ENCODE peak calls at places on chromosomes 3 and 15, in five cellular contexts. Q is CD8-positive, alpha-beta T cell; U is transverse colon; E is gastrocnemius medialis; S is uterus. R is an unnamed sample.

GRCh38 chr15:83323296-83323711 is 38.8 kb upstream of the BNC1 start:
- DNase-seq in S (no peak), E (no peak), Q (no peak), U (no peak), R (no peak)

GRCh38 chr3:195708626-195709481 is 11.9 kb upstream of the MUC20 start:
- DNase-seq in Q (no peak), U (no peak), S (no peak), E (no peak), R (no peak)

GRCh38 chr3:180306691-180307090 is 270.0 kb upstream of the PEX5L start:
- DNase-seq in S (no peak), E (no peak), Q (no peak), U (no peak), R (no peak)

GRCh38 chr3:184526158-184526483 is 35.5 kb upstream of the EPHB3 start:
- DNase-seq in S (no peak), Q (no peak), E (no peak), U (no peak), R (no peak)

GRCh38 chr3:146221276-146221675 is 29.6 kb downstream of the PLSCR4 start:
- DNase-seq in U (no peak), Q (no peak), E (no peak), S (no peak), R (no peak)

GRCh38 chr15:42130246-42130986 is 26.0 kb downstream of the PLA2G4F start:
- DNase-seq in S (no peak), Q (no peak), U (no peak), E (no peak), R (no peak)

GRCh38 chr3:116051040-116051439 is 394.2 kb downstream of the LSAMP start:
- DNase-seq in E (no peak), Q (no peak), U (no peak), S (no peak), R (no peak)

GRCh38 chr3:32181801-32182200 is 56.7 kb upstream of the CMTM8 start:
- DNase-seq in S (no peak), E (no peak), U (no peak), Q (no peak), R (no peak)

GRCh38 chr3:48410205-48411040 is 19.5 kb downstream of the PLXNB1 start:
- DNase-seq in U (no peak), Q (no peak), E (no peak), S (no peak), R (no peak)

GRCh38 chr3:22886394-22886793 is 316.7 kb upstream of the UBE2E2 start:
- DNase-seq in E (peak; percentile 40), U (no peak), Q (no peak), S (no peak), R (no peak)

GRCh38 chr3:194671900-194672808 is at the start of gene LSG1:
- DNase-seq in S (peak; percentile 92), U (peak; percentile 94), Q (peak; percentile 75), E (peak; percentile 84), R (peak; percentile 96)

GRCh38 chr15:65579762-65580161 is 31.2 kb downstream of the INTS14 start:
- DNase-seq in U (no peak), E (no peak), S (no peak), Q (no peak), R (no peak)

GRCh38 chr3:113021471-113021870 is 30.7 kb downstream of the GTPBP8 start:
- DNase-seq in S (no peak), Q (no peak), U (no peak), E (no peak), R (no peak)

GRCh38 chr3:15495461-15496340 is 25.8 kb downstream of the COLQ start:
- DNase-seq in S (no peak), E (no peak), Q (no peak), U (no peak), R (peak; percentile 46)

GRCh38 chr15:76012021-76012551 is at the start of gene NRG4:
- DNase-seq in E (no peak), S (no peak), Q (no peak), U (peak; percentile 26), R (peak; percentile 11)

GRCh38 chr3:119428538-119428937 is 34.9 kb downstream of the TMEM39A start:
- DNase-seq in Q (no peak), E (no peak), S (no peak), U (no peak), R (no peak)
- TF ChIP-seq CTCF in Q (no peak), E (no peak), S (no peak), U (no peak), R (peak; percentile 11)

GRCh38 chr15:89812126-89812846 is 2.4 kb downstream of the ANPEP start:
- DNase-seq in U (peak; percentile 88), Q (no peak), S (no peak), E (peak; percentile 62), R (no peak)

GRCh38 chr15:89813381-89814111 is 1.1 kb downstream of the ANPEP start:
- DNase-seq in E (no peak), U (no peak), S (no peak), Q (no peak), R (no peak)

GRCh38 chr15:89814112-89814742 is 425 bp downstream of the ANPEP start:
- DNase-seq in S (no peak), U (no peak), Q (no peak), E (no peak), R (peak; percentile 24)

GRCh38 chr15:89810837-89811236 is 3.8 kb downstream of the ANPEP start:
- DNase-seq in E (no peak), U (no peak), Q (no peak), S (no peak), R (no peak)

DNA sequence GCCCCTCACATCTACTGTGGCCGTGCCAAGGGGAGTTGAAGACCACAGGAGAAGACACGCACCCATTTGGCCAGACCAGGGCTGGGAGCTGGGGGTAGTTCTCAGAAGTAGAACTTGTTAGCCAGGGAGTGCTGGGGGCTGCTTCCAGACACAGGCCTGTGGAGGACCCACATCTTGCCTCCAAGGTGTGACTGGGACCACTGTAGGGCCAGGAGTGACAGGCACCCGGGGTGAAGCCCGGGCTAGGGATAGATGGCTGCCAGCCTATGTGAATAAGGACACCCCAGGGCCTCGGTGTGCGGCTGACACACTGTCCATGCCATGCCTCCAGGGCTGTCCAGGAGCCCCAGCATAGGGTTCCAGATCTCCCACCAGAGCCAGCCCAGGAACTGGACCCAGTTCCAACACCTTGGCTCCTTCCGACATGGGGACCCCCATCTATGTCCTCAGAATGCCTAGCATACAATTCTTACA is 1.8 kb downstream of the ANPEP start:
- DNase-seq in S (no peak), U (no peak), E (no peak), Q (no peak), R (no peak)
- H3K4me3 ChIP-seq in S (no peak overlapping the region), U (no peak overlapping the region), E (no peak overlapping the region), Q (no peak overlapping the region), R (no peak overlapping the region)

DNA sequence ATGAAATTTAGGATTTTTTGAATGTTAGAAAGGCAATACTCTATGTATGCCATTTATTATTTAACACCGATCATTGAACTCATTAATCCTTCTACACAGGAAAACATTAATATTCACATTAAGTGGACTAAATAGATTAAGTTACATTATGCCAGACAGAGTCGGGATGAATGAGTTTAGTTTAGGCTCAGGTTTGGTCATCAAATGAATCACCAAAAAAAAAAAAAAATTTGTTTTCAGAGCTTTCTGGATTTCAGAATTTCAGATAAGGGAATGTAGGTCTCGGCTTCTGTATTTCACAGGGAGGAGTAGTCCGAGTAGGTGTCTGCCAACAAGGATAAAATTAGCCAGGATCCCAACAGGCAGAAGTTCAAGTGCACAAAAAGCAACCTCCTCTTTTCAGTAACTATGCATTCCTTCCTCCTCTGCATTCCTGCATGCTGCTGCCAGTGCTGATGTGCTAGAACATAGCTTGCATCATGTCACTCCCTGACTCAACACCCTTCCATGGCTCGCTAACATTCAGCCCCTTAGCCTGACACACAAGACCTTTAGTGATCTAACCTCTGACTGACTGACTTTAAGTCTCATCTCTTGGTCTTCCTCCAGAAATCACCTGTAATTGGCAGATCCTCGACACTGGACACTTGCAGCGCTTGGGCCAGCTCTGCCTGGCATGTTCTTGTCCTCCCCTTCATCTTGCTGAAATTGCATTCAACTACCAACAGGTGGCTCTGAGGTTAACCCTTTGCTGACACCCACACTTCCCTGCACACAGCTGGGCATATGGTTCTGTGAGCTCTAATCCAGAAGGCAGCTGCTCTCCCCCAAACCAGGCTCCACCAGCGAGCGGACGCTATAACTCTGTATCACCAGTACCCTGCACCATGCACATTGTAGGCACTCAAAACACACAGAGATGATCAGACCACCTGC is 145.4 kb upstream of the PROK2 start:
- DNase-seq in S (peak; percentile 36), Q (no peak), U (no peak), E (no peak), R (peak; percentile 64)
- TF ChIP-seq CTCF in S (no peak), Q (no peak), U (no peak), E (no peak), R (peak; percentile 13)

DNA sequence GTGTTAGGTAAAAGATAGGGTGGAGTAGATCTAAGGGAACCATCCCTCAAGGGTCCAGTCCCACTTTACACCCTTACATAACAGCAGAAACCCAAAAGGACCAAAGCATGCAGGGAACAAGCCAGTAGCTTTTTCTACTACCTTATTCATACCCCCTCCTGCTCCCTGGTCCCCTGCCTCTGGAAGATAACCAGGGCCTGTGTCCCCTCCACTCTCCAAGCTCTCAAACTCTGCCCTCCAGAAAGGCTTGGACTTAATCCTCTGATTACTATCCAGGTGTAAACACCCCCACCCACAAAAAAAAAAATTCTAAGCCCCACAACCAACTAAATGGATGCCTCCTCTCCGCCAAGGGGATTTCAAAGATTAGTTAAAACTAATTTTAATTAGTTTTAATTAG is 33.9 kb upstream of the STRIT1 start:
- DNase-seq in Q (no peak), U (no peak), S (no peak), E (no peak), R (no peak)
- H3K4me3 ChIP-seq in Q (no peak overlapping the region), U (no peak overlapping the region), S (no peak overlapping the region), E (no peak overlapping the region), R (no peak overlapping the region)